ENCODE peak calls at places on chromosome 18, in eight cellular contexts. One of them, this sample, is unnamed.

GRCh38 chr18:56641714-56642331 is 3.4 kb upstream of the TXNL1 start:
- DNase-seq in thyroid gland: no peak
- DNase-seq in endothelial cell of umbilical vein: peak; percentile 71
- DNase-seq in esophagus squamous epithelium: no peak
- DNase-seq in ovary: no peak
- DNase-seq in stomach: no peak
- DNase-seq in tibial nerve: no peak
- DNase-seq in sigmoid colon: no peak
- DNase-seq in this sample: no peak

GRCh38 chr18:38198956-38199355 is 633.4 kb upstream of the CELF4 start:
- DNase-seq in endothelial cell of umbilical vein: no peak
- DNase-seq in esophagus squamous epithelium: no peak
- DNase-seq in tibial nerve: no peak
- DNase-seq in stomach: no peak
- DNase-seq in thyroid gland: peak; percentile 10
- DNase-seq in sigmoid colon: no peak
- DNase-seq in ovary: no peak
- DNase-seq in this sample: no peak

GRCh38 chr18:58552057-58552461 is 76.8 kb downstream of the ALPK2 start:
- DNase-seq in ovary: no peak
- DNase-seq in tibial nerve: no peak
- DNase-seq in thyroid gland: no peak
- DNase-seq in esophagus squamous epithelium: no peak
- DNase-seq in endothelial cell of umbilical vein: no peak
- DNase-seq in stomach: no peak
- DNase-seq in sigmoid colon: no peak
- DNase-seq in this sample: no peak

GRCh38 chr18:944440-944839 is 39.8 kb downstream of the ADCYAP1 start:
- DNase-seq in esophagus squamous epithelium: no peak
- DNase-seq in ovary: no peak
- DNase-seq in sigmoid colon: no peak
- DNase-seq in endothelial cell of umbilical vein: no peak
- DNase-seq in tibial nerve: no peak
- DNase-seq in thyroid gland: no peak
- DNase-seq in stomach: no peak
- DNase-seq in this sample: no peak

GRCh38 chr18:48632676-48633257 is 93.9 kb downstream of the CTIF start:
- DNase-seq in stomach: no peak
- DNase-seq in esophagus squamous epithelium: no peak
- DNase-seq in thyroid gland: no peak
- DNase-seq in ovary: no peak
- DNase-seq in endothelial cell of umbilical vein: no peak
- DNase-seq in tibial nerve: no peak
- DNase-seq in sigmoid colon: peak; percentile 24
- DNase-seq in this sample: no peak

GRCh38 chr18:44541781-44542180 is 138.9 kb upstream of the SETBP1 start:
- DNase-seq in thyroid gland: no peak
- DNase-seq in ovary: no peak
- DNase-seq in tibial nerve: no peak
- DNase-seq in stomach: no peak
- DNase-seq in sigmoid colon: no peak
- DNase-seq in endothelial cell of umbilical vein: no peak
- DNase-seq in esophagus squamous epithelium: no peak
- DNase-seq in this sample: no peak

GRCh38 chr18:709771-710170 is 2.7 kb downstream of the ENOSF1 start:
- DNase-seq in endothelial cell of umbilical vein: no peak
- DNase-seq in thyroid gland: no peak
- DNase-seq in tibial nerve: no peak
- DNase-seq in sigmoid colon: no peak
- DNase-seq in esophagus squamous epithelium: no peak
- DNase-seq in stomach: no peak
- DNase-seq in ovary: no peak
- DNase-seq in this sample: no peak

GRCh38 chr18:67916142-67916541 is 399.6 kb upstream of the DSEL start:
- DNase-seq in stomach: no peak
- DNase-seq in sigmoid colon: no peak
- DNase-seq in endothelial cell of umbilical vein: peak; percentile 8
- DNase-seq in thyroid gland: no peak
- DNase-seq in esophagus squamous epithelium: no peak
- DNase-seq in tibial nerve: no peak
- DNase-seq in ovary: no peak
- DNase-seq in this sample: no peak

GRCh38 chr18:52339891-52340371 is at the start of gene DCC:
- DNase-seq in stomach: peak; percentile 38
- DNase-seq in esophagus squamous epithelium: no peak
- DNase-seq in sigmoid colon: no peak
- DNase-seq in endothelial cell of umbilical vein: no peak
- DNase-seq in tibial nerve: no peak
- DNase-seq in thyroid gland: peak; percentile 14
- DNase-seq in ovary: no peak
- DNase-seq in this sample: no peak

GRCh38 chr18:4961121-4961909 is 235.7 kb downstream of the AKAIN1 start:
- DNase-seq in ovary: no peak
- DNase-seq in thyroid gland: no peak
- DNase-seq in esophagus squamous epithelium: no peak
- DNase-seq in stomach: no peak
- DNase-seq in sigmoid colon: no peak
- DNase-seq in endothelial cell of umbilical vein: no peak
- DNase-seq in tibial nerve: no peak
- DNase-seq in this sample: no peak

GRCh38 chr18:36762074-36762473 is 66.7 kb downstream of the TPGS2 start:
- DNase-seq in tibial nerve: no peak
- DNase-seq in thyroid gland: no peak
- DNase-seq in ovary: no peak
- DNase-seq in esophagus squamous epithelium: no peak
- DNase-seq in endothelial cell of umbilical vein: no peak
- DNase-seq in sigmoid colon: no peak
- DNase-seq in stomach: no peak
- DNase-seq in this sample: no peak

GRCh38 chr18:48578289-48578688 is 39.5 kb downstream of the CTIF start:
- DNase-seq in tibial nerve: no peak
- DNase-seq in ovary: no peak
- DNase-seq in thyroid gland: no peak
- DNase-seq in endothelial cell of umbilical vein: no peak
- DNase-seq in esophagus squamous epithelium: no peak
- DNase-seq in sigmoid colon: no peak
- DNase-seq in stomach: no peak
- DNase-seq in this sample: no peak

GRCh38 chr18:72651033-72651432 is 106.9 kb upstream of the CBLN2 start:
- DNase-seq in thyroid gland: no peak
- DNase-seq in esophagus squamous epithelium: no peak
- DNase-seq in sigmoid colon: no peak
- DNase-seq in ovary: no peak
- DNase-seq in tibial nerve: no peak
- DNase-seq in endothelial cell of umbilical vein: no peak
- DNase-seq in stomach: no peak
- DNase-seq in this sample: no peak

GRCh38 chr18:74148543-74149070 is 284 bp downstream of the TIMM21 start:
- DNase-seq in stomach: no peak
- DNase-seq in ovary: no peak
- DNase-seq in esophagus squamous epithelium: no peak
- DNase-seq in sigmoid colon: no peak
- DNase-seq in tibial nerve: no peak
- DNase-seq in thyroid gland: no peak
- DNase-seq in endothelial cell of umbilical vein: no peak
- DNase-seq in this sample: no peak

GRCh38 chr18:74152270-74152669 is 3.9 kb downstream of the TIMM21 start:
- DNase-seq in esophagus squamous epithelium: no peak
- DNase-seq in thyroid gland: no peak
- DNase-seq in sigmoid colon: no peak
- DNase-seq in stomach: no peak
- DNase-seq in tibial nerve: no peak
- DNase-seq in endothelial cell of umbilical vein: no peak
- DNase-seq in ovary: no peak
- DNase-seq in this sample: no peak

GRCh38 chr18:74147491-74147778 is 199 bp downstream of the FBXO15 start:
- DNase-seq in tibial nerve: no peak
- DNase-seq in sigmoid colon: no peak
- DNase-seq in stomach: no peak
- DNase-seq in thyroid gland: no peak
- DNase-seq in esophagus squamous epithelium: no peak
- DNase-seq in ovary: no peak
- DNase-seq in endothelial cell of umbilical vein: no peak
- DNase-seq in this sample: no peak

GRCh38 chr18:74146756-74147155 is 878 bp downstream of the FBXO15 start:
- DNase-seq in sigmoid colon: no peak
- DNase-seq in tibial nerve: no peak
- DNase-seq in ovary: no peak
- DNase-seq in esophagus squamous epithelium: no peak
- DNase-seq in endothelial cell of umbilical vein: no peak
- DNase-seq in stomach: no peak
- DNase-seq in thyroid gland: no peak
- DNase-seq in this sample: no peak

DNA sequence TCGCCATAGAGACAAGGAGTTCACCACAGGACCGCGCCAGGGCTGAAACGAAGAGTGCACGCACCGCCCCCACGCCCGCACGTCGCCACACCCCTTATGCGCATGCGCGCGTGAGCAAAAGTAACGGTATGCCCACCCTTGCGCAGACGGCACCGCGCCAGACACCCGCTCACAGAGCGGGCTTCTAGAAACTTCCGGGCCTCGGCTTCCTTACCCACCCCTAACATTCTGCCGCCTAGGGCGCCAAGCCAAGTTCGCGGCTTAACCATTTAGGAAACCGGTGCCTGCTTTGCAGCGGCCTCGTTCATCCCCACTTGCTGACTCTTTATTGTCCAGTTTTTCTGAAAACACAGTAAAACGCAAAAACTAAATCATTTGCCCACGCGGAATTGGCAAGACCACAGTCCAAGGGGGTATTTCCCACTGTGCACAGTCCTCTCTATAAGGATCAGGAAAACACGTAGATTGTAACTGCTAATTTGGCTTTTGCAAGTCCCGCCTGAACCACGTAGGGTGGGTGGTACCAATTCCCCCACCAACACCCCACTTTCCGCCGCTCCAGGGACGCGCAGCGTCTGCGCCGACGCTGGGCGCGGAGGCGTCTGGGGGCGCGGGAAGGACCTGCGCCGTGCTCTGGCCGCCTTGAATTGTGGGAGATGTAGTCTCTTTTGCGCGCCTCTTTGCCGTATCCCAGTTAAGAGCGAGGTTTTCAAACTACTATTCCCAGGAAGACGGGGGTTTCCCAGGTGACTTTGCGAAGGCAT is at the start of the genes FBXO15 and TIMM21:
- DNase-seq in esophagus squamous epithelium: peak; percentile 77
- DNase-seq in stomach: peak; percentile 96
- DNase-seq in tibial nerve: peak; percentile 92
- DNase-seq in endothelial cell of umbilical vein: peak; percentile 99
- DNase-seq in thyroid gland: peak; percentile 94
- DNase-seq in sigmoid colon: peak; percentile 99
- DNase-seq in ovary: peak; percentile 98
- DNase-seq in this sample: peak; percentile 96
- TF ChIP-seq POLR2A in esophagus squamous epithelium: no peak
- TF ChIP-seq POLR2A in stomach: no peak
- TF ChIP-seq POLR2A in tibial nerve: peak; percentile 58
- TF ChIP-seq POLR2A in endothelial cell of umbilical vein: peak; percentile 81
- TF ChIP-seq POLR2A in thyroid gland: no peak
- TF ChIP-seq POLR2A in sigmoid colon: peak; percentile 44
- TF ChIP-seq POLR2A in ovary: peak; percentile 64
- TF ChIP-seq POLR2A in this sample: peak; percentile 50

DNA sequence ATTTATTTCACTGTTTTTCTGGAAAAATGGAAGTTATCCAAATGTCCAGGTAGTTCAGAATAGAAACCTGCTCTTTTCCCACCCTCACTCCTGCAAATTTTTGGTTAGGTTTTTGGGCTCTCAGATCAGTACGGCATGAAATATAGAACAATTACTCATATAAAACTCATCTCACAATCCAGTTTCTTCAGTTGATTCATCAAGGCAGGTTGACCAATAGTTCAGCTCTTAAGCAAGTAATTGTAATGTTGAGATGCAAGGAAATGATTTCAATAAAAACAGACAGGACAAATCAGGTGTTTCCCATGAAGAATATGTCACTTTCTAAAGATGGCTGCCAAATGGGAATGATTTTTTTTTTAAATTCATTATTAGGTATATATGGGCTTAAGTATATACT is 2.0 kb downstream of the RAB27B start:
- DNase-seq in tibial nerve: no peak
- DNase-seq in sigmoid colon: no peak
- DNase-seq in stomach: no peak
- DNase-seq in endothelial cell of umbilical vein: no peak
- DNase-seq in esophagus squamous epithelium: no peak
- DNase-seq in ovary: no peak
- DNase-seq in thyroid gland: no peak
- DNase-seq in this sample: no peak
- H3K36me3 ChIP-seq in tibial nerve: no peaks in the 10 kb centered on the region
- H3K36me3 ChIP-seq in sigmoid colon: no peaks in the 10 kb centered on the region
- H3K36me3 ChIP-seq in stomach: no peaks in the 10 kb centered on the region
- H3K36me3 ChIP-seq in endothelial cell of umbilical vein: no peaks in the 10 kb centered on the region
- H3K36me3 ChIP-seq in esophagus squamous epithelium: no peaks in the 10 kb centered on the region
- H3K36me3 ChIP-seq in ovary: no peaks in the 10 kb centered on the region
- H3K36me3 ChIP-seq in thyroid gland: no peaks in the 10 kb centered on the region
- H3K36me3 ChIP-seq in this sample: no peaks in the 10 kb centered on the region

DNA sequence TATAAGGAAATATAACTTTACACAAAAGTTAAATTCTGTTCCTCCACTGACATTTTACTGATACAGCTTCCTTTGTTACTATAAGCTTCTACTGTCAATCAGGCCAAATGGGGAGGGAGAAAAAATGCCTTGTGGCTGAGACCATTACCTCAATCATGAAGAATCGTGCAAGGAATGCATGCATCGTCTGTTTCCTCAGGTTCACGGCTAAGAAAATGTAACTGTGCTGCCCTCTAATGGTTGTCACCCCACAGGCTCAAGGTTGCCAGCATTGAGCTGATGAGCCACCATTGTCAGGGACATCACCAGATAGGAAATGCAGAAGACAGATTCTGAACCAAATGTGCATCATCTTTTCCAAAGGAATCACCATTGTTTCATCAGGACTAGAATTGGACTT is 426.9 kb downstream of the CDH2 start:
- DNase-seq in tibial nerve: peak; percentile 22
- DNase-seq in ovary: no peak
- DNase-seq in endothelial cell of umbilical vein: peak; percentile 29
- DNase-seq in esophagus squamous epithelium: no peak
- DNase-seq in stomach: peak; percentile 45
- DNase-seq in sigmoid colon: no peak
- DNase-seq in thyroid gland: peak; percentile 6
- DNase-seq in this sample: no peak
- TF ChIP-seq CTCF in tibial nerve: no peak
- TF ChIP-seq CTCF in ovary: no peak
- TF ChIP-seq CTCF in endothelial cell of umbilical vein: peak; percentile 53
- TF ChIP-seq CTCF in esophagus squamous epithelium: no peak
- TF ChIP-seq CTCF in stomach: no peak
- TF ChIP-seq CTCF in sigmoid colon: no peak
- TF ChIP-seq CTCF in thyroid gland: no peak
- TF ChIP-seq CTCF in this sample: no peak

DNA sequence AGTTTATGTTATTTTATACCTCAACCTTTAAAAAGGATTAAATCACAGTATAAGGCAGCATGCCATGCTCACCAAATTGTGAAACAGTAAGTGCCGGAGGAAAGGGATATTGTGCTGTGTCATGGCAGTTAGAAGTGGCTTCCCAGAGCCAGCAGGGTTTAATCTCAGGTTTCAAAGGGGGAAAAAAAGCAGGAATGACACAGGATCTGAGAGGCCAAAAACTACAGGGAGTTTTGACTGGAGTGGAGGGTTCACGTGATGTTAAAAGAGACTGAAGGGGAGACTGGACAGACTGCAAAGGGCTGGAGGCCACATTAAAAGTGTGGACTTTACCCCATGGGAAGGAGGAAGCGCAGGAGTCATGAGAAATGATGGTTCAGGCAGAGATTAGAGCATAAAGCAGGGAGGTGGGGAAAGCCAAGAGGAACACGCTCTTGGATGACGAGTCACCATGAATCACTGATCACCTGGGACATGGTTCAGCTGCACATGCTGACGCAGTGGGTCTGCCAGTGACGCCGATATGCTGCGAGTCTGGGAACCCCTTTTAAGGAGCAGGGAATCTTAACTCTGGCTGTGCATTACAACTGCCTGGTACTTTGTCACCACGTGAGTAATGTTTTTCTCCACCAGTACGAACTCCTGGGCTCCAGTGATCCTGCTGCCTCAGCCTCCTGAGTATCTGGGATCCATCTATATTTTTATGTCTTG is 6.1 kb downstream of the CHMP1B start:
- DNase-seq in endothelial cell of umbilical vein: peak; percentile 71
- DNase-seq in ovary: peak; percentile 49
- DNase-seq in sigmoid colon: peak; percentile 95
- DNase-seq in esophagus squamous epithelium: no peak
- DNase-seq in stomach: peak; percentile 56
- DNase-seq in thyroid gland: peak; percentile 70
- DNase-seq in tibial nerve: peak; percentile 41
- DNase-seq in this sample: peak; percentile 48
- TF ChIP-seq POLR2A in endothelial cell of umbilical vein: no peak
- TF ChIP-seq POLR2A in ovary: no peak
- TF ChIP-seq POLR2A in sigmoid colon: no peak
- TF ChIP-seq POLR2A in esophagus squamous epithelium: no peak
- TF ChIP-seq POLR2A in stomach: no peak
- TF ChIP-seq POLR2A in thyroid gland: no peak
- TF ChIP-seq POLR2A in tibial nerve: no peak
- TF ChIP-seq POLR2A in this sample: no peak